ENCODE peak calls at places on chromosomes 2 and 18, in eight cellular contexts. One of them, this sample, is unnamed.

GRCh38 chr18:24089059-24089458 is 49.8 kb upstream of the CABYR start:
- DNase-seq in T-helper 9 cell: no peak
- DNase-seq in brain pericyte: no peak
- DNase-seq in lung microvascular endothelial cell: peak
- DNase-seq in activated CD4-positive, alpha-beta T cell treated with anti-CD3 and anti-CD28 coated beads, Interleukin-2, amount 50 U/mL, for 24 hours: no peak
- DNase-seq in activated gamma-delta T cell: no peak
- DNase-seq in activated effector memory CD4-positive, alpha-beta T cell treated with anti-CD3 and anti-CD28 coated beads, Interleukin-2, amount 50 U/mL, for 16 hours: no peak
- DNase-seq in activated naive CD8-positive, alpha-beta T cell treated with anti-CD3 and anti-CD28 coated beads, Interleukin-2, amount 10 ng/mL, durations not matched to agents 7 days and 5 days: no peak
- DNase-seq in this sample: no peak

GRCh38 chr2:78465707-78466106 is 559.8 kb upstream of the REG3G start:
- DNase-seq in activated effector memory CD4-positive, alpha-beta T cell treated with anti-CD3 and anti-CD28 coated beads, Interleukin-2, amount 50 U/mL, for 16 hours: no peak
- DNase-seq in brain pericyte: no peak
- DNase-seq in activated naive CD8-positive, alpha-beta T cell treated with anti-CD3 and anti-CD28 coated beads, Interleukin-2, amount 10 ng/mL, durations not matched to agents 7 days and 5 days: no peak
- DNase-seq in activated CD4-positive, alpha-beta T cell treated with anti-CD3 and anti-CD28 coated beads, Interleukin-2, amount 50 U/mL, for 24 hours: no peak
- DNase-seq in lung microvascular endothelial cell: no peak
- DNase-seq in T-helper 9 cell: no peak
- DNase-seq in activated gamma-delta T cell: no peak
- DNase-seq in this sample: no peak

GRCh38 chr18:10377956-10378355 is 76.5 kb upstream of the APCDD1 start:
- DNase-seq in activated gamma-delta T cell: no peak
- DNase-seq in lung microvascular endothelial cell: no peak
- DNase-seq in activated effector memory CD4-positive, alpha-beta T cell treated with anti-CD3 and anti-CD28 coated beads, Interleukin-2, amount 50 U/mL, for 16 hours: no peak
- DNase-seq in T-helper 9 cell: no peak
- DNase-seq in activated CD4-positive, alpha-beta T cell treated with anti-CD3 and anti-CD28 coated beads, Interleukin-2, amount 50 U/mL, for 24 hours: no peak
- DNase-seq in brain pericyte: no peak
- DNase-seq in activated naive CD8-positive, alpha-beta T cell treated with anti-CD3 and anti-CD28 coated beads, Interleukin-2, amount 10 ng/mL, durations not matched to agents 7 days and 5 days: no peak
- DNase-seq in this sample: no peak

GRCh38 chr2:2121887-2122286 is 209.2 kb downstream of the MYT1L start:
- DNase-seq in brain pericyte: no peak
- DNase-seq in lung microvascular endothelial cell: no peak
- DNase-seq in activated naive CD8-positive, alpha-beta T cell treated with anti-CD3 and anti-CD28 coated beads, Interleukin-2, amount 10 ng/mL, durations not matched to agents 7 days and 5 days: no peak
- DNase-seq in activated CD4-positive, alpha-beta T cell treated with anti-CD3 and anti-CD28 coated beads, Interleukin-2, amount 50 U/mL, for 24 hours: no peak
- DNase-seq in T-helper 9 cell: no peak
- DNase-seq in activated gamma-delta T cell: no peak
- DNase-seq in activated effector memory CD4-positive, alpha-beta T cell treated with anti-CD3 and anti-CD28 coated beads, Interleukin-2, amount 50 U/mL, for 16 hours: no peak
- DNase-seq in this sample: no peak

GRCh38 chr2:197705912-197706838 is 1.0 kb downstream of the MARS2 start:
- DNase-seq in lung microvascular endothelial cell: peak
- DNase-seq in activated gamma-delta T cell: no peak
- DNase-seq in activated effector memory CD4-positive, alpha-beta T cell treated with anti-CD3 and anti-CD28 coated beads, Interleukin-2, amount 50 U/mL, for 16 hours: peak
- DNase-seq in activated CD4-positive, alpha-beta T cell treated with anti-CD3 and anti-CD28 coated beads, Interleukin-2, amount 50 U/mL, for 24 hours: no peak
- DNase-seq in T-helper 9 cell: peak
- DNase-seq in activated naive CD8-positive, alpha-beta T cell treated with anti-CD3 and anti-CD28 coated beads, Interleukin-2, amount 10 ng/mL, durations not matched to agents 7 days and 5 days: no peak
- DNase-seq in brain pericyte: no peak
- DNase-seq in this sample: peak

GRCh38 chr2:119431976-119432881 is 575 bp downstream of the TMEM37 start:
- DNase-seq in brain pericyte: peak
- DNase-seq in activated effector memory CD4-positive, alpha-beta T cell treated with anti-CD3 and anti-CD28 coated beads, Interleukin-2, amount 50 U/mL, for 16 hours: no peak
- DNase-seq in activated naive CD8-positive, alpha-beta T cell treated with anti-CD3 and anti-CD28 coated beads, Interleukin-2, amount 10 ng/mL, durations not matched to agents 7 days and 5 days: no peak
- DNase-seq in lung microvascular endothelial cell: no peak
- DNase-seq in T-helper 9 cell: no peak
- DNase-seq in activated CD4-positive, alpha-beta T cell treated with anti-CD3 and anti-CD28 coated beads, Interleukin-2, amount 50 U/mL, for 24 hours: no peak
- DNase-seq in activated gamma-delta T cell: no peak
- DNase-seq in this sample: no peak

GRCh38 chr2:196649202-196649601 is 9.7 kb downstream of the CCDC150 start:
- DNase-seq in activated gamma-delta T cell: no peak
- DNase-seq in T-helper 9 cell: no peak
- DNase-seq in lung microvascular endothelial cell: no peak
- DNase-seq in brain pericyte: no peak
- DNase-seq in activated naive CD8-positive, alpha-beta T cell treated with anti-CD3 and anti-CD28 coated beads, Interleukin-2, amount 10 ng/mL, durations not matched to agents 7 days and 5 days: no peak
- DNase-seq in activated effector memory CD4-positive, alpha-beta T cell treated with anti-CD3 and anti-CD28 coated beads, Interleukin-2, amount 50 U/mL, for 16 hours: no peak
- DNase-seq in activated CD4-positive, alpha-beta T cell treated with anti-CD3 and anti-CD28 coated beads, Interleukin-2, amount 50 U/mL, for 24 hours: no peak
- DNase-seq in this sample: no peak

GRCh38 chr2:54239427-54239826 is 16.6 kb downstream of the TSPYL6 start:
- DNase-seq in lung microvascular endothelial cell: peak
- DNase-seq in activated gamma-delta T cell: no peak
- DNase-seq in activated effector memory CD4-positive, alpha-beta T cell treated with anti-CD3 and anti-CD28 coated beads, Interleukin-2, amount 50 U/mL, for 16 hours: no peak
- DNase-seq in T-helper 9 cell: no peak
- DNase-seq in brain pericyte: peak
- DNase-seq in activated naive CD8-positive, alpha-beta T cell treated with anti-CD3 and anti-CD28 coated beads, Interleukin-2, amount 10 ng/mL, durations not matched to agents 7 days and 5 days: no peak
- DNase-seq in activated CD4-positive, alpha-beta T cell treated with anti-CD3 and anti-CD28 coated beads, Interleukin-2, amount 50 U/mL, for 24 hours: no peak
- DNase-seq in this sample: no peak

GRCh38 chr2:112765251-112765650 is 842 bp upstream of the CKAP2L start:
- DNase-seq in activated naive CD8-positive, alpha-beta T cell treated with anti-CD3 and anti-CD28 coated beads, Interleukin-2, amount 10 ng/mL, durations not matched to agents 7 days and 5 days: no peak
- DNase-seq in activated gamma-delta T cell: no peak
- DNase-seq in activated CD4-positive, alpha-beta T cell treated with anti-CD3 and anti-CD28 coated beads, Interleukin-2, amount 50 U/mL, for 24 hours: no peak
- DNase-seq in activated effector memory CD4-positive, alpha-beta T cell treated with anti-CD3 and anti-CD28 coated beads, Interleukin-2, amount 50 U/mL, for 16 hours: no peak
- DNase-seq in lung microvascular endothelial cell: no peak
- DNase-seq in T-helper 9 cell: no peak
- DNase-seq in brain pericyte: no peak
- DNase-seq in this sample: no peak

GRCh38 chr18:3012306-3012919 is 531 bp downstream of the LPIN2 start:
- DNase-seq in activated effector memory CD4-positive, alpha-beta T cell treated with anti-CD3 and anti-CD28 coated beads, Interleukin-2, amount 50 U/mL, for 16 hours: peak
- DNase-seq in brain pericyte: no peak
- DNase-seq in activated naive CD8-positive, alpha-beta T cell treated with anti-CD3 and anti-CD28 coated beads, Interleukin-2, amount 10 ng/mL, durations not matched to agents 7 days and 5 days: peak
- DNase-seq in lung microvascular endothelial cell: peak
- DNase-seq in activated CD4-positive, alpha-beta T cell treated with anti-CD3 and anti-CD28 coated beads, Interleukin-2, amount 50 U/mL, for 24 hours: peak
- DNase-seq in T-helper 9 cell: peak
- DNase-seq in activated gamma-delta T cell: peak
- DNase-seq in this sample: peak

GRCh38 chr2:150486539-150487484 is 655 bp downstream of the RND3 start:
- DNase-seq in lung microvascular endothelial cell: peak
- DNase-seq in activated gamma-delta T cell: no peak
- DNase-seq in activated effector memory CD4-positive, alpha-beta T cell treated with anti-CD3 and anti-CD28 coated beads, Interleukin-2, amount 50 U/mL, for 16 hours: no peak
- DNase-seq in T-helper 9 cell: no peak
- DNase-seq in activated CD4-positive, alpha-beta T cell treated with anti-CD3 and anti-CD28 coated beads, Interleukin-2, amount 50 U/mL, for 24 hours: no peak
- DNase-seq in activated naive CD8-positive, alpha-beta T cell treated with anti-CD3 and anti-CD28 coated beads, Interleukin-2, amount 10 ng/mL, durations not matched to agents 7 days and 5 days: no peak
- DNase-seq in brain pericyte: no peak
- DNase-seq in this sample: no peak

GRCh38 chr2:230475143-230475542 is 59.1 kb downstream of the SP100 start:
- DNase-seq in brain pericyte: no peak
- DNase-seq in activated CD4-positive, alpha-beta T cell treated with anti-CD3 and anti-CD28 coated beads, Interleukin-2, amount 50 U/mL, for 24 hours: no peak
- DNase-seq in activated effector memory CD4-positive, alpha-beta T cell treated with anti-CD3 and anti-CD28 coated beads, Interleukin-2, amount 50 U/mL, for 16 hours: no peak
- DNase-seq in T-helper 9 cell: no peak
- DNase-seq in activated naive CD8-positive, alpha-beta T cell treated with anti-CD3 and anti-CD28 coated beads, Interleukin-2, amount 10 ng/mL, durations not matched to agents 7 days and 5 days: no peak
- DNase-seq in activated gamma-delta T cell: no peak
- DNase-seq in lung microvascular endothelial cell: no peak
- DNase-seq in this sample: no peak

GRCh38 chr2:62568983-62569837 is 63.2 kb upstream of the TMEM17 start:
- DNase-seq in activated effector memory CD4-positive, alpha-beta T cell treated with anti-CD3 and anti-CD28 coated beads, Interleukin-2, amount 50 U/mL, for 16 hours: no peak
- DNase-seq in activated CD4-positive, alpha-beta T cell treated with anti-CD3 and anti-CD28 coated beads, Interleukin-2, amount 50 U/mL, for 24 hours: no peak
- DNase-seq in lung microvascular endothelial cell: no peak
- DNase-seq in activated naive CD8-positive, alpha-beta T cell treated with anti-CD3 and anti-CD28 coated beads, Interleukin-2, amount 10 ng/mL, durations not matched to agents 7 days and 5 days: no peak
- DNase-seq in T-helper 9 cell: no peak
- DNase-seq in brain pericyte: no peak
- DNase-seq in activated gamma-delta T cell: no peak
- DNase-seq in this sample: no peak

GRCh38 chr2:47530105-47530504 is 127.1 kb downstream of the MSH2 start:
- DNase-seq in brain pericyte: no peak
- DNase-seq in T-helper 9 cell: no peak
- DNase-seq in activated effector memory CD4-positive, alpha-beta T cell treated with anti-CD3 and anti-CD28 coated beads, Interleukin-2, amount 50 U/mL, for 16 hours: no peak
- DNase-seq in activated gamma-delta T cell: no peak
- DNase-seq in activated naive CD8-positive, alpha-beta T cell treated with anti-CD3 and anti-CD28 coated beads, Interleukin-2, amount 10 ng/mL, durations not matched to agents 7 days and 5 days: no peak
- DNase-seq in activated CD4-positive, alpha-beta T cell treated with anti-CD3 and anti-CD28 coated beads, Interleukin-2, amount 50 U/mL, for 24 hours: no peak
- DNase-seq in lung microvascular endothelial cell: no peak
- DNase-seq in this sample: no peak